ENCODE peak calls at places on chromosomes 13 and 19, in ten cellular contexts. M, O, V, R, H, I, P, S, F and G are unnamed samples.

GRCh38 chr19:51637362-51637978 is 7.3 kb upstream of the SIGLEC5 start:
- DNase-seq in O (no peak), S (no peak), M (no peak), R (no peak), V (no peak), H (no peak), P (no peak), F (no peak), I (no peak), G (no peak)

GRCh38 chr13:110214637-110215036 is 92.3 kb downstream of the COL4A1 start:
- DNase-seq in H (no peak), P (no peak), O (no peak), V (no peak), S (no peak), F (no peak), M (no peak), R (no peak), I (no peak), G (no peak)

GRCh38 chr13:83752141-83752540 is 130.1 kb downstream of the SLITRK1 start:
- DNase-seq in S (no peak), R (no peak), O (peak), P (no peak), I (peak), M (no peak), V (no peak), H (no peak), F (no peak), G (no peak)

GRCh38 chr13:39306639-39307589 is 268.7 kb downstream of the NHLRC3 start:
- DNase-seq in H (no peak), O (no peak), M (no peak), V (no peak), S (peak), F (no peak), R (no peak), P (no peak), I (no peak), G (no peak)

GRCh38 chr13:26051231-26052135 is at the start of gene SHISA2:
- DNase-seq in S (no peak), O (peak), P (no peak), H (no peak), M (peak), R (no peak), F (no peak), V (peak), I (peak), G (peak)

GRCh38 chr19:8036438-8037099 is 16.0 kb upstream of the CCL25 start:
- DNase-seq in F (no peak), M (no peak), I (no peak), R (no peak), P (no peak), H (no peak), V (no peak), O (no peak), S (no peak), G (no peak)

GRCh38 chr13:67197704-67198103 is 32.4 kb downstream of the PCDH9 start:
- DNase-seq in F (no peak), O (no peak), I (no peak), V (no peak), S (no peak), H (no peak), M (no peak), R (no peak), P (no peak), G (no peak)

GRCh38 chr19:10858204-10858828 is 10.1 kb downstream of the C19orf38 start:
- DNase-seq in I (no peak), R (no peak), S (no peak), P (no peak), F (no peak), H (no peak), M (peak), O (no peak), V (no peak), G (peak)

GRCh38 chr13:112728375-112729126 is 38.7 kb downstream of the ATP11A start:
- DNase-seq in V (no peak), S (no peak), M (no peak), R (no peak), P (no peak), H (no peak), I (no peak), O (no peak), F (no peak), G (no peak)

GRCh38 chr19:373391-374182 is 29.0 kb upstream of the MIER2 start:
- DNase-seq in V (no peak), I (no peak), O (no peak), F (no peak), H (no peak), P (no peak), M (peak), R (peak), S (no peak), G (no peak)

GRCh38 chr19:359653-359925 is 15.0 kb upstream of the MIER2 start:
- DNase-seq in P (no peak), I (no peak), M (peak), O (no peak), V (no peak), F (no peak), R (peak), H (no peak), S (no peak), G (no peak)

GRCh38 chr13:80502359-80502758 is 161.4 kb upstream of the SPRY2 start:
- DNase-seq in S (no peak), I (no peak), P (no peak), R (no peak), H (no peak), O (no peak), F (no peak), M (no peak), V (no peak), G (no peak)

GRCh38 chr13:20230913-20231838 is 943 bp downstream of the GJB6 start:
- DNase-seq in I (no peak), P (no peak), V (no peak), S (no peak), F (no peak), O (no peak), R (no peak), M (peak), H (no peak), G (no peak)

GRCh38 chr19:16112778-16113177 is 1.1 kb downstream of the RAB8A start:
- DNase-seq in P (no peak), H (no peak), O (no peak), V (no peak), S (no peak), F (no peak), R (no peak), I (no peak), M (peak), G (no peak)

GRCh38 chr13:90445179-90445578 is 902.3 kb upstream of the MIR17HG start:
- DNase-seq in V (no peak), F (no peak), O (peak), R (no peak), P (no peak), S (no peak), M (peak), I (peak), H (peak), G (no peak)

GRCh38 chr19:11767633-11768133 is 883 bp downstream of the ZNF441 start:
- DNase-seq in I (peak), H (no peak), R (peak), O (no peak), S (no peak), F (peak), P (peak), M (peak), V (peak), G (peak)

GRCh38 chr13:41304551-41304950 is 6.5 kb upstream of the NAA16 start:
- DNase-seq in S (no peak), I (no peak), H (no peak), M (no peak), O (no peak), P (no peak), R (no peak), F (no peak), V (no peak), G (no peak)

GRCh38 chr13:46179576-46180368 is 2.2 kb downstream of the LCP1 start:
- DNase-seq in I (no peak), S (no peak), F (no peak), V (peak), M (no peak), P (no peak), H (no peak), O (no peak), R (peak), G (no peak)

GRCh38 chr13:39037410-39037879 is 444 bp downstream of the PROSER1 start:
- DNase-seq in F (no peak), O (no peak), V (no peak), S (no peak), R (no peak), P (no peak), M (no peak), I (no peak), H (no peak), G (no peak)

GRCh38 chr13:52651880-52652169 is 811 bp upstream of the SUGT1 start:
- DNase-seq in R (no peak), O (no peak), I (no peak), H (no peak), F (no peak), S (no peak), V (no peak), M (no peak), P (no peak), G (no peak)

GRCh38 chr13:52646967-52647366 is 4.7 kb downstream of the HNRNPA1L2 start:
- DNase-seq in F (no peak), H (no peak), O (no peak), S (no peak), I (no peak), V (no peak), M (peak), R (no peak), P (no peak), G (no peak)

GRCh38 chr13:52652170-52652979 is at the start of gene SUGT1:
- DNase-seq in H (peak), P (peak), O (peak), R (peak), M (peak), I (peak), V (peak), S (peak), F (peak), G (peak)

GRCh38 chr13:52652980-52653303 is 306 bp downstream of the SUGT1 start:
- DNase-seq in H (no peak), O (no peak), F (no peak), S (no peak), P (no peak), R (no peak), V (no peak), I (no peak), M (peak), G (no peak)

GRCh38 chr13:52650731-52651130 is 1.9 kb upstream of the SUGT1 start:
- DNase-seq in P (no peak), F (no peak), O (no peak), R (no peak), S (no peak), I (no peak), M (no peak), H (no peak), V (no peak), G (no peak)
- H3K4me3 ChIP-seq in P (peak), F (peak), O (peak), R (no peak), S (peak), I (peak), M (peak), H (peak), V (no peak), G (peak)

GRCh38 chr19:48480151-48480475 is 10.9 kb downstream of the CYTH2 start:
- DNase-seq in F (peak), O (no peak), M (peak), R (peak), V (peak), S (no peak), I (peak), H (no peak), P (peak), G (no peak)
- H3K4me3 ChIP-seq in F (peak), O (peak), M (peak), R (peak), V (peak), S (no peak), I (peak), H (peak), P (peak), G (no peak)

GRCh38 chr19:4596033-4596904 is 36.8 kb upstream of the SEMA6B start:
- DNase-seq in H (no peak), P (no peak), V (no peak), M (peak), O (no peak), R (no peak), S (no peak), F (no peak), I (no peak), G (no peak)

GRCh38 chr19:4600082-4600481 is 39.2 kb upstream of the TNFAIP8L1 start:
- DNase-seq in P (no peak), M (no peak), R (no peak), I (no peak), O (no peak), F (no peak), V (no peak), S (no peak), H (no peak), G (no peak)

GRCh38 chr19:4598712-4599111 is 39.2 kb upstream of the SEMA6B start:
- DNase-seq in R (no peak), H (no peak), S (no peak), I (no peak), O (no peak), M (no peak), V (no peak), F (no peak), P (no peak), G (no peak)

GRCh38 chr19:4597278-4597974 is 37.9 kb upstream of the SEMA6B start:
- DNase-seq in F (no peak), V (no peak), H (no peak), M (peak), I (no peak), O (no peak), R (no peak), S (no peak), P (no peak), G (no peak)

GRCh38 chr19:4597975-4598671 is 38.6 kb upstream of the SEMA6B start:
- DNase-seq in H (no peak), I (no peak), P (no peak), V (peak), R (no peak), O (no peak), F (peak), M (peak), S (no peak), G (peak)
- H3K4me3 ChIP-seq in H (peak), I (no peak), P (peak), V (no peak), R (no peak), O (no peak), F (no peak), M (no peak), S (no peak), G (no peak)

GRCh38 chr19:32631381-32631780 is 43.6 kb downstream of the ANKRD27 start:
- DNase-seq in R (no peak), V (no peak), M (no peak), S (no peak), F (no peak), P (no peak), H (no peak), I (no peak), O (no peak), G (no peak)
- H3K4me3 ChIP-seq in R (no peak), V (no peak), M (no peak), S (no peak), F (no peak), P (no peak), H (no peak), I (no peak), O (no peak), G (no peak)

GRCh38 chr19:5564930-5565329 is 2.8 kb downstream of the TINCR start:
- DNase-seq in S (no peak), R (no peak), O (no peak), H (no peak), F (no peak), I (no peak), P (no peak), V (no peak), M (peak), G (no peak)

GRCh38 chr19:5567971-5568407 is 236 bp upstream of the TINCR start:
- DNase-seq in V (no peak), O (no peak), S (no peak), F (no peak), P (no peak), I (no peak), R (no peak), M (peak), H (no peak), G (no peak)

GRCh38 chr19:5571777-5572176 is 4.0 kb upstream of the TINCR start:
- DNase-seq in R (no peak), S (no peak), P (no peak), M (peak), F (no peak), I (no peak), V (no peak), O (no peak), H (no peak), G (no peak)

GRCh38 chr19:5563941-5564612 is 3.7 kb downstream of the TINCR start:
- DNase-seq in P (no peak), F (no peak), O (no peak), I (no peak), H (peak), R (no peak), S (no peak), V (no peak), M (peak), G (peak)

DNA sequence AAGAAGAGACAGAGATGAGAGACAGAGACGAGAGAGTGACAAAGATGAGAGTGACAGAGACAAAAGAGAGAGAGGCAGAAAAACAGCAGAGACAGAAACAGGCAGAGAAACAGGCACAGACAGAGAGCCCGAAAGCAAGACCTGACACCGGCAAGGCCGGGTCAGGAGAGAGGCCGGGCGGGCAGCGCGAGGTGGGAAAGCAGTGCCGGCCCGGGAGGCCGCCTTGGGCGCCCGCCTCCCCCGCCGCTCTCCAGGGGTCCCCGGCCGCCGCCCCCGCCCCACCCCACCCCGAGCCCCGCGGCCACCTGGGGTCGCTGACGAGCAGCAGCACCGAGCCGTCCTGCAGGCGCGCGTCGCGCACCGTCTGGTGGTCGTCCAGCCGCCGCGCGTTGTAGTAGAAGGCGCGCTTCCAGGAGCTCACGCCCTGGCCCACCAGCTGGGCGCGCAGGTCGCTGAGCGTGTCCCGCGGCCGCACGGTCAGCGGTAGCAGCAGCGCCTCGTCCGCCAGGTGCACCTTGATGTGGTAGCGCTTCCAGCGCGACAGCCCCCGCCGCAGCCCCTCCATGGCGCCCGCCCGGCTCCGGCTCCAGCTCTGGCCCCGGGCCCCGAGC is at the start of gene TINCR:
- DNase-seq in M (peak), S (no peak), O (no peak), R (no peak), H (no peak), F (no peak), P (no peak), I (no peak), V (no peak), G (peak)
- H3K4me3 ChIP-seq in M (no peak), S (no peak), O (no peak), R (no peak), H (peak), F (no peak), P (peak), I (no peak), V (no peak), G (no peak)

GRCh38 chr13:48892311-48892710 is 83.4 kb upstream of the FNDC3A start:
- DNase-seq in V (no peak), P (no peak), O (peak), R (no peak), H (peak), F (no peak), S (peak), M (no peak), I (peak), G (no peak)
- H3K4me3 ChIP-seq in V (no peak), P (no peak), O (no peak), R (no peak), H (no peak), F (no peak), S (no peak), M (no peak), I (no peak), G (no peak)

GRCh38 chr19:2171349-2172145 is 7.8 kb downstream of the DOT1L start:
- DNase-seq in V (peak), F (no peak), M (peak), H (no peak), I (no peak), S (peak), R (no peak), P (no peak), O (no peak), G (peak)
- H3K4me3 ChIP-seq in V (no peak), F (no peak), M (no peak), H (no peak), I (no peak), S (peak), R (no peak), P (no peak), O (no peak), G (peak)

DNA sequence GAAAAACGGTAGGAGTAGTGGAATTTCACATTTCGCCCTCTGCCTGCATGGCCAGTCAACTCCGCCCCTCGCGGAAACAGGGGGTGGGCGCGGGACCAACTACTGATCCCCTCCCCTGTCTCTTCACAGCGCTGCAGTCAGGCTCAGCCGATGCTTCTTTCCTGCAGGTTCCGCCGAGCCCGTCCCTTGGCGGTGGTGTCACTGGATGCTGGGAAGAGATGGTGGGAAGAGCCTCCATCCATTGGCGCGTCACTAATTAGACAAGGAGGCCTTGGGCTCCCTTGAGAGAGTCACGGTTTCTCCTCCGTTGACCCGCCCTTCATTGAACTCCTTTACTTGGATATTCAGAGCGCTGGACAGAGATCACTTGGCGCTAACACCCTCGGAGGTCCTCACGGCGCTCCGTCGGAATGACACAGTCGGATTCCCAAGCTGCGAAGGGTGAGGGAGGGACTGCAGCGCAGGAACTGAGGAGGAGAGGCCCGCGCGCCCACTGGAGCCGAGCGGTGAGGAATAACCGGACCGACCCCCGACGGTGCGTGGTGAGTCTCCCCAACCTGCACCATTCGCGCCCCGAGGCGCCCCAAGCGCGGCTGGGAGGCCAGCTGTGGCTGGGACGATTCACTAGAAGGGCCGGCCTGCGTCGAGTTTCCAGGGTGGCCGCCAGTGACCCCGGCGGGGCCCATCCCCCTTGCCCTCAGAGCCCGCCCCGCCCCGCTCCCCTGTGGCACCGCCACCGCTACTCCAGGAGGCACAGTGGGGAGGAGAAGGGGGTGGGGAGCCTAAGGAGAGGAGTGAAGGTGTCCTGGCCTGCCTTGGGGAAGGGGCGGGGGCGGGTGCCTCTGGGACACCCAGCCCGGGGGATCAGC is 11.2 kb upstream of the CEACAM21 start:
- DNase-seq in O (no peak), I (no peak), R (no peak), P (peak), H (no peak), V (no peak), F (no peak), M (peak), S (no peak), G (no peak)
- H3K4me3 ChIP-seq in O (no peak), I (no peak), R (no peak), P (peak), H (no peak), V (no peak), F (no peak), M (no peak), S (peak), G (no peak)

DNA sequence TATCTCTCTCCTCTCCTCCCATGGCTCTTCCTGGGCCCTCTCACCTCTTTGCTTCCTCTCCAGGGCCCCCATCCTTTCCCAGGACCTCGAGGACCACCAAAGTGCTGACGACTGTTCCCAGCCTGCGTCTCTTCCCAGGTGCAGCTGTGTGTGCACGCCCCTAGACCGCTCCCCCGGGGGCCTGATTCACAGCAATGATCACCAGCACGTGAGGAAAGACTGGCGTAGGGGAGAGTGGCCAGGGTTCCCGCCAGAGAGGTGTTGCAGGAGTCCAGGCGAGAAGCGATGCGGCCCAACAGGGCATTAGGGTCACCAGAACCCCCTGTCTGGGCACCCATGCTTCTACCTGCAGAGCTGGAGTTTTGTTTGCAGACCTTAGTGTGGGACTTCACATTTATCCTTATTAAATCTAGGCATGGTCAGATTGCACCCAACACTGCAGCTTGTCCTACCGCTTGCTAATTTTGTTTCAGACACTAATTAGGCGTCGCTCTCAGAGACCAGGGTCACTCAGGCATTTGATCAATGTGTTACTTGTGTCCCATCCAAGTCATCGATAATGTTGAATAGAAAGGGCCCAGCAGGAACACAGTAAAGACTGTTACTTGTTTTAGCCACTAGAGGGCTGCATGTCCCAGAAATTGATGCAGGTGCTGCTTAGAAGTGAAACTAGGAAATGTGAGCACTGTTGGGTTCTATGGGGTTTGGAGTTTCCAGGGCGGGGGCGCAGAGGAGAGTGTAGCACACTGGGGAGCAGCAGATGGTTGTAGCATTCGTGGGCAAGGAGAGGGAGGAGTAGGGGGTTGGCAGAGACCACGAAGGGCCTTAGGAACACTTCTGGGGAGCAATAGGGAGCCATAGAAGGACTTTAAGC is 53.2 kb downstream of the CDADC1 start:
- DNase-seq in P (no peak), I (peak), R (no peak), S (peak), F (peak), M (peak), O (peak), H (no peak), V (peak), G (peak)
- H3K4me3 ChIP-seq in P (peak), I (peak), R (no peak), S (peak), F (peak), M (peak), O (no peak), H (no peak), V (no peak), G (peak)